ENCODE peak calls at places on chromosomes 13 and 19, in nine cellular contexts. A, G, B, P, D, I, Q, N and R are unnamed samples.

GRCh38 chr13:39616087-39616694 is 13.2 kb upstream of the LHFPL6 start:
- DNase-seq in I (peak; percentile 66), B (peak; percentile 53), N (peak; percentile 51), Q (peak; percentile 12), G (no peak), A (peak; percentile 25), P (no peak), D (peak; percentile 53), R (no peak)

GRCh38 chr19:35211545-35212230 is 16.9 kb downstream of the FAM187B start:
- DNase-seq in A (peak; percentile 11), G (no peak), D (no peak), N (no peak), I (no peak), Q (peak; percentile 65), B (no peak), P (no peak), R (peak; percentile 51)

GRCh38 chr13:73684286-73684685 is 449.9 kb downstream of the KLF12 start:
- DNase-seq in Q (no peak), I (no peak), N (no peak), D (no peak), B (no peak), P (no peak), A (no peak), G (peak; percentile 17), R (no peak)

GRCh38 chr13:42056585-42056984 is 8.1 kb downstream of the DGKH start:
- DNase-seq in B (no peak), D (no peak), I (no peak), N (no peak), G (no peak), A (no peak), Q (no peak), P (no peak), R (no peak)

GRCh38 chr13:65926750-65927171 is 1303.4 kb downstream of the PCDH9 start:
- DNase-seq in D (peak; percentile 0), A (no peak), G (no peak), B (no peak), N (no peak), I (no peak), P (no peak), Q (no peak), R (peak; percentile 67)

GRCh38 chr19:21147540-21147939 is 5.7 kb downstream of the ZNF431 start:
- DNase-seq in A (no peak), D (no peak), P (no peak), B (no peak), G (no peak), I (no peak), N (no peak), Q (no peak), R (no peak)

GRCh38 chr13:98977568-98978270 is at the start of gene DOCK9:
- DNase-seq in B (peak; percentile 72), I (no peak), D (no peak), P (no peak), A (peak; percentile 82), G (no peak), Q (no peak), N (peak; percentile 32), R (peak; percentile 82)

GRCh38 chr19:41309225-41310030 is 544 bp upstream of the CCDC97 start:
- DNase-seq in G (no peak), B (no peak), I (no peak), Q (no peak), D (no peak), P (no peak), N (no peak), A (no peak), R (no peak)

GRCh38 chr13:73849292-73849691 is 284.9 kb downstream of the KLF12 start:
- DNase-seq in A (no peak), Q (no peak), N (peak; percentile 7), G (peak; percentile 7), P (no peak), B (peak; percentile 9), I (peak; percentile 37), D (peak; percentile 1), R (no peak)

GRCh38 chr13:46796515-46797467 is at the start of gene ESD:
- DNase-seq in I (peak; percentile 96), A (peak; percentile 83), G (peak; percentile 47), B (peak; percentile 87), N (peak; percentile 74), D (peak; percentile 62), Q (peak; percentile 92), P (peak; percentile 75), R (peak; percentile 97)